ENCODE peak calls at places on chromosomes 6 and 20, in five cellular contexts. M is K562, F is A549, V is upper lobe of left lung, K is GM12878. A is an unnamed sample.

GRCh38 chr20:62068997-62069396 is 3.3 kb upstream of the TAF4 start:
- ATAC-seq in M (no peak), F (peak), V (no peak), K (no peak), A (no peak)

GRCh38 chr6:119484598-119484997 is 135.0 kb upstream of the MAN1A1 start:
- ATAC-seq in M (no peak), F (no peak), V (no peak), K (no peak), A (no peak)

GRCh38 chr6:167714166-167714565 is 112.5 kb upstream of the AFDN start:
- ATAC-seq in M (no peak), F (no peak), V (no peak), K (no peak), A (no peak)

GRCh38 chr6:40308533-40309306 is 278.4 kb downstream of the LRFN2 start:
- ATAC-seq in M (peak), F (peak), V (peak), K (peak), A (peak)

GRCh38 chr6:56841372-56841749 is 113.5 kb upstream of the BEND6 start:
- ATAC-seq in M (no peak), F (no peak), V (no peak), K (no peak), A (no peak)

GRCh38 chr6:112846711-112847110 is 499.6 kb downstream of the RFPL4B start:
- ATAC-seq in M (no peak), F (no peak), V (no peak), K (no peak), A (no peak)

GRCh38 chr20:1777476-1777820 is 117.8 kb upstream of the SIRPA start:
- ATAC-seq in M (no peak), F (no peak), V (no peak), K (peak), A (no peak)

GRCh38 chr6:133428299-133428698 is 187.1 kb downstream of the EYA4 start:
- ATAC-seq in M (no peak), F (no peak), V (no peak), K (no peak), A (no peak)

GRCh38 chr6:111069722-111070406 is 17.4 kb upstream of the SLC16A10 start:
- ATAC-seq in M (no peak), F (no peak), V (no peak), K (no peak), A (no peak)

GRCh38 chr6:147724454-147724853 is 216.0 kb downstream of the SAMD5 start:
- ATAC-seq in M (no peak), F (no peak), V (no peak), K (no peak), A (no peak)

GRCh38 chr6:70686548-70687133 is 19.0 kb downstream of the SMAP1 start:
- ATAC-seq in M (peak), F (no peak), V (no peak), K (peak), A (no peak)

GRCh38 chr20:51609251-51609650 is 66.7 kb upstream of the NFATC2 start:
- ATAC-seq in M (no peak), F (no peak), V (no peak), K (no peak), A (no peak)

GRCh38 chr6:121826156-121826810 is 390.8 kb downstream of the GJA1 start:
- ATAC-seq in M (no peak), F (peak), V (no peak), K (no peak), A (no peak)

GRCh38 chr6:138643210-138643609 is 130.4 kb upstream of the CCDC28A start:
- ATAC-seq in M (no peak), F (no peak), V (no peak), K (no peak), A (no peak)

GRCh38 chr20:11315506-11315905 is 602.2 kb upstream of the BTBD3 start:
- ATAC-seq in M (no peak), F (no peak), V (no peak), K (no peak), A (no peak)

GRCh38 chr6:114714836-114715507 is 372.1 kb upstream of the HS3ST5 start:
- ATAC-seq in M (no peak), F (no peak), V (no peak), K (peak), A (no peak)

GRCh38 chr6:114718716-114719270 is 376.0 kb upstream of the HS3ST5 start:
- ATAC-seq in M (no peak), F (no peak), V (no peak), K (no peak), A (no peak)

GRCh38 chr6:114712129-114712662 is 369.4 kb upstream of the HS3ST5 start:
- ATAC-seq in M (no peak), F (no peak), V (no peak), K (peak), A (no peak)

DNA sequence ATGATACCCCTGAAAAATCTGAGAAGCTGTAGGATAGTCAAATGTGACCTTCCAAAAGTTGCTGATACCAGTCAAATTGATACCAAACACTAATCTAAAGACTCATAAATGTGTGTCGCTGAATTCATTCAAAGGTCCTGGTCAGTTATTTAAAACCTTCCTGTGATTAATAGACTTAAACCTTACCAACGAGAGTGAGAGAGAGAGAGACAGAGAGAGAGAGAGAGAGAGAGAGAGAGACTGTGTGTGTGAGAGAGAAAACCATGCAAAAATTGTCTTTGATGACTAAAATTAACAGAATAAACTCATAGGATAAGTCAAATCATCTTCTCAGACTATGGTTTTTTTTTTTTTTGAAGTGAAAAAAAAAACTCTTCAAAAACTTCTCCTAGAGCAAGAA is 370.9 kb upstream of the HS3ST5 start:
- ATAC-seq in M (no peak), F (no peak), V (no peak), K (peak), A (no peak)
- H3K4me3 ChIP-seq in M (no peak), F (no peak), V (no peak), K (no peak), A (no peak)

DNA sequence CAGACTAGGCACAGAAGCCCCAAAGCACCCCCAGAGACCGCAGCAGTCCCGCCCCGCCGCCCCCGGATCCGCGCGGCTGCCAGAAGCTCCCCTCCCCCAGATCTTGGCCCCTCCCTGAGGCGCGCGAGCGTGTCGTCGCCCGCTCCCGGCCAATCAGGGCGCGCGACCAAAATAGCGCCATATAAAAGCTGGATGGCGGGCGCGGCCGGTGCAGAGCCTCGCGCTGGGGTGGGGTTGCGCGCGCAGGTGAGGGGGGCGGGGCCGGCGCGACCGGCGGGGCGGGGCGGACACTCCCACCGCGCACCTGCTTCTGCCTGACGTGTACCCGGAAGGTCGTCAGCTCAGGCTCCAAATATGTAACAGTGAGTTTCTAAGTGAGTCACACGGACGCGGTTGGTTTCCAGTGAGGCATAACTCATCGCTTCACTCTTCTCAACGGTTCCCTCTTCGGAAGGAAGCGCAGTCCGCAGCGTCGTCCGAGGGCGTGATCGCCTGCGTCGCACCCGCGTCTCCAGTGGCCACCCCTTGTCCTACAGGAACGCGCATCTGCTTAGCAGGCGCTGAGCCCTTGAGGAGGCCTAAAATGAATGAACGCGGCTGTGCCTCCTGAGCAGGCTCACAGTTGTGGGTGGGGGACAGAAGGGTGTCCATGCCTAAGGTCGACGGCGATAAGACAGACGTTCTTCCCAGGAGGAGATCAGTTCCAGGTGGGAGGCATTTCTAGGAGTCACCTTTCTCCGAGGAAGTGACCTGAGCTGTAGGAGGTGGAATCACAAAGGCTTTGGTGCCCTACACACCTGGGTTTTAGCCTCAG is 50.6 kb upstream of the EZR start:
- ATAC-seq in M (peak), F (peak), V (peak), K (peak), A (peak)
- TF ChIP-seq CTCF in M (peak), F (no peak), V (peak), K (peak), A (no peak)

GRCh38 chr20:31883829-31884228 is 13.4 kb downstream of the TTLL9 start:
- ATAC-seq in M (no peak), F (no peak), V (no peak), K (no peak), A (no peak)

GRCh38 chr20:31877684-31878083 is 7.2 kb downstream of the TTLL9 start:
- ATAC-seq in M (no peak), F (no peak), V (no peak), K (no peak), A (no peak)

GRCh38 chr20:31881945-31882344 is 11.5 kb downstream of the TTLL9 start:
- ATAC-seq in M (no peak), F (no peak), V (no peak), K (no peak), A (no peak)

GRCh38 chr20:31879143-31879987 is 8.9 kb downstream of the TTLL9 start:
- ATAC-seq in M (peak), F (peak), V (peak), K (peak), A (peak)
- TF ChIP-seq POLR2A in M (no peak), F (peak), V (no peak), K (no peak), A (no peak)

GRCh38 chr20:32626859-32627636 is 41.9 kb upstream of the NOL4L start:
- ATAC-seq in M (peak), F (no peak), V (peak), K (peak), A (peak)

GRCh38 chr20:32624687-32625345 is 39.7 kb upstream of the NOL4L start:
- ATAC-seq in M (no peak), F (no peak), V (no peak), K (no peak), A (no peak)

GRCh38 chr20:32628960-32629530 is 43.9 kb upstream of the NOL4L start:
- ATAC-seq in M (peak), F (no peak), V (no peak), K (no peak), A (no peak)

GRCh38 chr20:32625996-32626395 is 40.9 kb upstream of the NOL4L start:
- ATAC-seq in M (no peak), F (no peak), V (no peak), K (no peak), A (no peak)

DNA sequence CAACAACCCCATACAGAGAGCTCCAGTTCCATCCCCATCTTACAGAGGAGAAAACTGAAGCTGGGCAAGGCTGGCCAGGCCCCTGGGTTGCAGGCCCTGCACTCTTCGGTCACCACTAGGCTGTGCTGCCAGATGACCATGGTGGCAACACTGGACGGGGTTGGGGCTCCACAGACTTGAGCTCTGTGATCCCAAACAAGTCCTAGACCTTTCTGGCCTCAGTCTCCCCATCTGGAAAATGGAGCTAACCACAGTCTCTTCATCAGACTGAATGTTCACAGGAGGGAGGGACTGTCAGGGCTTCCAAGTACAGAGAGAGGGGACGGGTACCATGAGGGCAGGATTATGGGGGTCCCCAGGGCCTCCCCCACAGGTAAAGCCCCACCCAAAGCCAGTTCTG is 41.3 kb upstream of the NOL4L start:
- ATAC-seq in M (no peak), F (no peak), V (no peak), K (no peak), A (no peak)
- H3K4me3 ChIP-seq in M (no peak), F (no peak), V (no peak), K (no peak), A (no peak)

DNA sequence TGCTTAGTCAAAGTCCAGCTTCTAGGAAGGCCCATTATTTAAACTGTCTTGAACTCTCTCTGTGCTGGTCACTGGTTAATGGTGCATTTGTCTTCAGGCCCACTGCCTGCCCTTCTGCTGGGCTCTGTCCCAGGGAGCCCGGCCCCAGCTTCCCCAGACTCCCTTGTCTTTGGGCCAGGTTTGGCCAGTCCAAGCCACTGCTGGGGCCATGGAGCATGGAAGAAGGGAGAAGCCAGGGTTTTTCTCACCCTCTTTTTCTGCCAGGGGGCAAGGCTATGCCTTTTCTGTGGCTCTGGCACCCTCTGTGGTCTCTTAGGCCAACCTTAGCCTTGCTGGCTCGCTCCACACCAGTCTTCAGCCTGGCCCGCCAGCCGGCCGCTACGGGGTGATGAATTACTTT is 390.0 kb upstream of the SULF2 start:
- ATAC-seq in M (no peak), F (no peak), V (no peak), K (no peak), A (no peak)
- TF ChIP-seq CTCF in M (no peak), F (no peak), V (no peak), K (no peak), A (no peak)

DNA sequence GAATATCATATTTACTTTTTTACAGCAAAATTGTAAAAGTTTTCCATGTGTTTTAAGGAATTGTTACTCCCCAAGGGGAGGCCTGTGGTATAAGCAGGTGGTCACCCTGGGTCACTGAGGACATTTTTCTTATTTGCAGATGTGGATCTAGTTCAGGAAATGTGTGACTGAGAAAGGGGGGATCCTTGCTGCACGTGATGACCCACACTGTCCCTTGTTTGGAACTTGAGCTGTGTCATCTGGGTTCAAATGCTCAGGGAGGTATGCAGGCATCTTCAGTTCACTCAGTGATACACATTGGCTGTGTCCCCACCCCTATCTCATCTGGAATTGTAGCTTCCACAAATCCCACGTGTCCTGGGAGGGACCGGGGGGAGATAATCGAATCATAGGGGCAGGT is 431.9 kb upstream of the CDH4 start:
- ATAC-seq in M (no peak), F (no peak), V (no peak), K (no peak), A (no peak)
- TF ChIP-seq POLR2A in M (no peak), F (no peak), V (no peak), K (no peak), A (no peak)

DNA sequence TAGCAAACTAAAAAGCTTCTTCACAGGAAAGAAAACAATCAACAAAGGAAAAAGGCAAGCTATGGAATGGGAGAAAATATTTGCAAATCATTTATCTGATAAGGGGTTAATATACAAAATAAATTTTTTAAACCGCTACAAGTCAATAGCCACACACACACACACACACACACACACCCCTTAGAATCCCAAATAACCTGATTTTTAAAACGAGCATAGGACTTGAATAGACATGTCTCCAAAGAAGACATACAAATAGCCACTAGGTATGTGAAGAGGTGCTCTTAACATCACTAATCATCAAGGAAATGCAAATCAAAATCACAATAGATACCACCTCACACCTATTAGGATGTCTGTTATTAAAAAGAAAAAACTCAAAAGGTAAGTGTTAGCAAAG is 187.7 kb downstream of the TRIM27 start:
- ATAC-seq in M (no peak), F (peak), V (no peak), K (no peak), A (no peak)
- H3K4me3 ChIP-seq in M (peak), F (peak), V (no peak), K (no peak), A (no peak)

GRCh38 chr20:63186528-63187316 is 29.2 kb downstream of the YTHDF1 start:
- ATAC-seq in M (no peak), F (peak), V (no peak), K (no peak), A (no peak)
- TF ChIP-seq CTCF in M (no peak), F (no peak), V (no peak), K (no peak), A (no peak)